ENCODE peak calls at places on chromosome 13, in four cellular contexts. One of them, this sample, is unnamed.

GRCh38 chr13:51882570-51883225 is 20.9 kb downstream of the CCDC70 start:
- DNase-seq in mesothelial cell of epicardium: no peak
- DNase-seq in GM23338: no peak
- DNase-seq in activated CD4-positive, alpha-beta T cell treated with anti-CD3 and anti-CD28 coated beads, Interleukin-2, amount 50 U/mL, for 24 hours: no peak
- DNase-seq in this sample: no peak

GRCh38 chr13:112814905-112815585 is 125.2 kb downstream of the ATP11A start:
- DNase-seq in mesothelial cell of epicardium: no peak
- DNase-seq in GM23338: no peak
- DNase-seq in activated CD4-positive, alpha-beta T cell treated with anti-CD3 and anti-CD28 coated beads, Interleukin-2, amount 50 U/mL, for 24 hours: no peak
- DNase-seq in this sample: no peak

GRCh38 chr13:30835442-30835841 is 70.6 kb upstream of the MEDAG start:
- DNase-seq in mesothelial cell of epicardium: no peak
- DNase-seq in activated CD4-positive, alpha-beta T cell treated with anti-CD3 and anti-CD28 coated beads, Interleukin-2, amount 50 U/mL, for 24 hours: no peak
- DNase-seq in GM23338: no peak
- DNase-seq in this sample: peak

GRCh38 chr13:84972907-84973306 is 826.3 kb downstream of the SLITRK6 start:
- DNase-seq in mesothelial cell of epicardium: no peak
- DNase-seq in activated CD4-positive, alpha-beta T cell treated with anti-CD3 and anti-CD28 coated beads, Interleukin-2, amount 50 U/mL, for 24 hours: no peak
- DNase-seq in GM23338: no peak
- DNase-seq in this sample: no peak

GRCh38 chr13:59133903-59134302 is 1029.8 kb downstream of the DIAPH3 start:
- DNase-seq in activated CD4-positive, alpha-beta T cell treated with anti-CD3 and anti-CD28 coated beads, Interleukin-2, amount 50 U/mL, for 24 hours: no peak
- DNase-seq in GM23338: peak
- DNase-seq in mesothelial cell of epicardium: no peak
- DNase-seq in this sample: no peak

GRCh38 chr13:87331178-87331577 is 340.0 kb upstream of the SLITRK5 start:
- DNase-seq in GM23338: no peak
- DNase-seq in mesothelial cell of epicardium: no peak
- DNase-seq in activated CD4-positive, alpha-beta T cell treated with anti-CD3 and anti-CD28 coated beads, Interleukin-2, amount 50 U/mL, for 24 hours: no peak
- DNase-seq in this sample: no peak

GRCh38 chr13:91406619-91407018 is 8.2 kb downstream of the GPC5 start:
- DNase-seq in activated CD4-positive, alpha-beta T cell treated with anti-CD3 and anti-CD28 coated beads, Interleukin-2, amount 50 U/mL, for 24 hours: no peak
- DNase-seq in mesothelial cell of epicardium: no peak
- DNase-seq in GM23338: peak
- DNase-seq in this sample: peak

GRCh38 chr13:87094646-87095045 is 576.5 kb upstream of the SLITRK5 start:
- DNase-seq in GM23338: no peak
- DNase-seq in activated CD4-positive, alpha-beta T cell treated with anti-CD3 and anti-CD28 coated beads, Interleukin-2, amount 50 U/mL, for 24 hours: no peak
- DNase-seq in mesothelial cell of epicardium: no peak
- DNase-seq in this sample: peak

GRCh38 chr13:111955412-111955769 is 111.6 kb upstream of the SOX1 start:
- DNase-seq in activated CD4-positive, alpha-beta T cell treated with anti-CD3 and anti-CD28 coated beads, Interleukin-2, amount 50 U/mL, for 24 hours: no peak
- DNase-seq in mesothelial cell of epicardium: no peak
- DNase-seq in GM23338: no peak
- DNase-seq in this sample: no peak

GRCh38 chr13:108919036-108919907 is 289.9 kb downstream of the MYO16 start:
- DNase-seq in mesothelial cell of epicardium: no peak
- DNase-seq in GM23338: no peak
- DNase-seq in activated CD4-positive, alpha-beta T cell treated with anti-CD3 and anti-CD28 coated beads, Interleukin-2, amount 50 U/mL, for 24 hours: no peak
- DNase-seq in this sample: peak

GRCh38 chr13:42970824-42971669 is 21.0 kb downstream of the EPSTI1 start:
- DNase-seq in activated CD4-positive, alpha-beta T cell treated with anti-CD3 and anti-CD28 coated beads, Interleukin-2, amount 50 U/mL, for 24 hours: peak
- DNase-seq in GM23338: peak
- DNase-seq in mesothelial cell of epicardium: no peak
- DNase-seq in this sample: peak

GRCh38 chr13:73056054-73056962 is 2.5 kb upstream of the KLF5 start:
- DNase-seq in activated CD4-positive, alpha-beta T cell treated with anti-CD3 and anti-CD28 coated beads, Interleukin-2, amount 50 U/mL, for 24 hours: no peak
- DNase-seq in mesothelial cell of epicardium: no peak
- DNase-seq in GM23338: no peak
- DNase-seq in this sample: no peak

GRCh38 chr13:28340272-28340793 is 154.6 kb downstream of the FLT1 start:
- DNase-seq in activated CD4-positive, alpha-beta T cell treated with anti-CD3 and anti-CD28 coated beads, Interleukin-2, amount 50 U/mL, for 24 hours: no peak
- DNase-seq in mesothelial cell of epicardium: no peak
- DNase-seq in GM23338: no peak
- DNase-seq in this sample: no peak

GRCh38 chr13:81987159-81987558 is 1646.2 kb upstream of the SPRY2 start:
- DNase-seq in activated CD4-positive, alpha-beta T cell treated with anti-CD3 and anti-CD28 coated beads, Interleukin-2, amount 50 U/mL, for 24 hours: no peak
- DNase-seq in mesothelial cell of epicardium: no peak
- DNase-seq in GM23338: peak
- DNase-seq in this sample: peak

GRCh38 chr13:68727788-68728187 is 1379.8 kb upstream of the ATXN8OS start:
- DNase-seq in activated CD4-positive, alpha-beta T cell treated with anti-CD3 and anti-CD28 coated beads, Interleukin-2, amount 50 U/mL, for 24 hours: no peak
- DNase-seq in GM23338: no peak
- DNase-seq in mesothelial cell of epicardium: no peak
- DNase-seq in this sample: no peak

GRCh38 chr13:32783067-32783466 is 196.8 kb downstream of the PDS5B start:
- DNase-seq in GM23338: no peak
- DNase-seq in activated CD4-positive, alpha-beta T cell treated with anti-CD3 and anti-CD28 coated beads, Interleukin-2, amount 50 U/mL, for 24 hours: peak
- DNase-seq in mesothelial cell of epicardium: no peak
- DNase-seq in this sample: no peak

GRCh38 chr13:60759499-60759898 is 362.5 kb downstream of the TDRD3 start:
- DNase-seq in activated CD4-positive, alpha-beta T cell treated with anti-CD3 and anti-CD28 coated beads, Interleukin-2, amount 50 U/mL, for 24 hours: no peak
- DNase-seq in mesothelial cell of epicardium: no peak
- DNase-seq in GM23338: peak
- DNase-seq in this sample: no peak

GRCh38 chr13:71626396-71626795 is 240.6 kb downstream of the DACH1 start:
- DNase-seq in activated CD4-positive, alpha-beta T cell treated with anti-CD3 and anti-CD28 coated beads, Interleukin-2, amount 50 U/mL, for 24 hours: no peak
- DNase-seq in mesothelial cell of epicardium: no peak
- DNase-seq in GM23338: no peak
- DNase-seq in this sample: no peak

GRCh38 chr13:71871180-71871754 is 4.3 kb upstream of the DACH1 start:
- DNase-seq in GM23338: no peak
- DNase-seq in mesothelial cell of epicardium: no peak
- DNase-seq in activated CD4-positive, alpha-beta T cell treated with anti-CD3 and anti-CD28 coated beads, Interleukin-2, amount 50 U/mL, for 24 hours: no peak
- DNase-seq in this sample: no peak

GRCh38 chr13:43805681-43806128 is 18.9 kb upstream of the ENOX1 start:
- DNase-seq in mesothelial cell of epicardium: no peak
- DNase-seq in GM23338: peak
- DNase-seq in activated CD4-positive, alpha-beta T cell treated with anti-CD3 and anti-CD28 coated beads, Interleukin-2, amount 50 U/mL, for 24 hours: no peak
- DNase-seq in this sample: peak

GRCh38 chr13:30983431-30983830 is 51.0 kb downstream of the TEX26 start:
- DNase-seq in GM23338: peak
- DNase-seq in activated CD4-positive, alpha-beta T cell treated with anti-CD3 and anti-CD28 coated beads, Interleukin-2, amount 50 U/mL, for 24 hours: no peak
- DNase-seq in mesothelial cell of epicardium: no peak
- DNase-seq in this sample: no peak

GRCh38 chr13:99859178-99860177 is 112.1 kb downstream of the ZIC5 start:
- DNase-seq in mesothelial cell of epicardium: no peak
- DNase-seq in activated CD4-positive, alpha-beta T cell treated with anti-CD3 and anti-CD28 coated beads, Interleukin-2, amount 50 U/mL, for 24 hours: peak
- DNase-seq in GM23338: no peak
- DNase-seq in this sample: no peak

GRCh38 chr13:41995946-41996345 is 35.0 kb upstream of the VWA8 start:
- DNase-seq in activated CD4-positive, alpha-beta T cell treated with anti-CD3 and anti-CD28 coated beads, Interleukin-2, amount 50 U/mL, for 24 hours: peak
- DNase-seq in GM23338: no peak
- DNase-seq in mesothelial cell of epicardium: no peak
- DNase-seq in this sample: no peak